ENCODE peak calls at places on chromosomes 5 and 9, in nine cellular contexts. One of them, this sample, is unnamed.

GRCh38 chr9:89879276-89879675 is 274.5 kb downstream of the GADD45G start:
- DNase-seq in pancreas: no peak
- DNase-seq in posterior cingulate gyrus: no peak
- DNase-seq in EH: no peak
- DNase-seq in NCI-H446: no peak
- DNase-seq in stimulated activated CD8-positive, alpha-beta memory T cell treated with anti-CD3 and anti-CD28 coated beads, Interleukin-2, amount 100 ng/mL, for 48 hours: no peak
- DNase-seq in activated CD4-positive, CD25-positive, alpha-beta regulatory T cell treated with anti-CD3 and anti-CD28 coated beads, Interleukin-2, amount 50 U/mL, for 72 hours: no peak
- DNase-seq in effector memory CD8-positive, alpha-beta T cell: no peak
- DNase-seq in activated CD4-positive, alpha-beta T cell treated with anti-CD3 and anti-CD28 coated beads, Interleukin-2, amount 50 U/mL, for 4 hours: no peak
- DNase-seq in this sample: no peak

GRCh38 chr5:170121321-170121720 is 15.6 kb downstream of the FOXI1 start:
- DNase-seq in NCI-H446: no peak
- DNase-seq in EH: peak; percentile 46
- DNase-seq in posterior cingulate gyrus: no peak
- DNase-seq in effector memory CD8-positive, alpha-beta T cell: no peak
- DNase-seq in stimulated activated CD8-positive, alpha-beta memory T cell treated with anti-CD3 and anti-CD28 coated beads, Interleukin-2, amount 100 ng/mL, for 48 hours: no peak
- DNase-seq in activated CD4-positive, CD25-positive, alpha-beta regulatory T cell treated with anti-CD3 and anti-CD28 coated beads, Interleukin-2, amount 50 U/mL, for 72 hours: no peak
- DNase-seq in activated CD4-positive, alpha-beta T cell treated with anti-CD3 and anti-CD28 coated beads, Interleukin-2, amount 50 U/mL, for 4 hours: no peak
- DNase-seq in pancreas: no peak
- DNase-seq in this sample: no peak

GRCh38 chr5:181058786-181059296 is 18.8 kb downstream of the BTNL9 start:
- DNase-seq in pancreas: no peak
- DNase-seq in activated CD4-positive, CD25-positive, alpha-beta regulatory T cell treated with anti-CD3 and anti-CD28 coated beads, Interleukin-2, amount 50 U/mL, for 72 hours: no peak
- DNase-seq in EH: no peak
- DNase-seq in activated CD4-positive, alpha-beta T cell treated with anti-CD3 and anti-CD28 coated beads, Interleukin-2, amount 50 U/mL, for 4 hours: no peak
- DNase-seq in stimulated activated CD8-positive, alpha-beta memory T cell treated with anti-CD3 and anti-CD28 coated beads, Interleukin-2, amount 100 ng/mL, for 48 hours: no peak
- DNase-seq in NCI-H446: no peak
- DNase-seq in effector memory CD8-positive, alpha-beta T cell: no peak
- DNase-seq in posterior cingulate gyrus: no peak
- DNase-seq in this sample: no peak

GRCh38 chr5:160199410-160199911 is 29.8 kb upstream of the FABP6 start:
- DNase-seq in pancreas: peak; percentile 85
- DNase-seq in activated CD4-positive, CD25-positive, alpha-beta regulatory T cell treated with anti-CD3 and anti-CD28 coated beads, Interleukin-2, amount 50 U/mL, for 72 hours: peak; percentile 84
- DNase-seq in activated CD4-positive, alpha-beta T cell treated with anti-CD3 and anti-CD28 coated beads, Interleukin-2, amount 50 U/mL, for 4 hours: peak; percentile 55
- DNase-seq in NCI-H446: no peak
- DNase-seq in effector memory CD8-positive, alpha-beta T cell: peak; percentile 67
- DNase-seq in stimulated activated CD8-positive, alpha-beta memory T cell treated with anti-CD3 and anti-CD28 coated beads, Interleukin-2, amount 100 ng/mL, for 48 hours: peak; percentile 60
- DNase-seq in posterior cingulate gyrus: peak; percentile 54
- DNase-seq in EH: peak; percentile 60
- DNase-seq in this sample: no peak

GRCh38 chr9:14198544-14199510 is 115.1 kb downstream of the NFIB start:
- DNase-seq in EH: no peak
- DNase-seq in posterior cingulate gyrus: no peak
- DNase-seq in pancreas: peak; percentile 68
- DNase-seq in NCI-H446: peak; percentile 100
- DNase-seq in activated CD4-positive, alpha-beta T cell treated with anti-CD3 and anti-CD28 coated beads, Interleukin-2, amount 50 U/mL, for 4 hours: no peak
- DNase-seq in activated CD4-positive, CD25-positive, alpha-beta regulatory T cell treated with anti-CD3 and anti-CD28 coated beads, Interleukin-2, amount 50 U/mL, for 72 hours: no peak
- DNase-seq in stimulated activated CD8-positive, alpha-beta memory T cell treated with anti-CD3 and anti-CD28 coated beads, Interleukin-2, amount 100 ng/mL, for 48 hours: no peak
- DNase-seq in effector memory CD8-positive, alpha-beta T cell: no peak
- DNase-seq in this sample: peak; percentile 16

GRCh38 chr5:169637856-169638190 is 748 bp downstream of the DOCK2 start:
- DNase-seq in EH: no peak
- DNase-seq in activated CD4-positive, alpha-beta T cell treated with anti-CD3 and anti-CD28 coated beads, Interleukin-2, amount 50 U/mL, for 4 hours: peak; percentile 65
- DNase-seq in activated CD4-positive, CD25-positive, alpha-beta regulatory T cell treated with anti-CD3 and anti-CD28 coated beads, Interleukin-2, amount 50 U/mL, for 72 hours: peak; percentile 72
- DNase-seq in NCI-H446: no peak
- DNase-seq in pancreas: no peak
- DNase-seq in posterior cingulate gyrus: no peak
- DNase-seq in stimulated activated CD8-positive, alpha-beta memory T cell treated with anti-CD3 and anti-CD28 coated beads, Interleukin-2, amount 100 ng/mL, for 48 hours: peak; percentile 56
- DNase-seq in effector memory CD8-positive, alpha-beta T cell: peak; percentile 66
- DNase-seq in this sample: no peak

GRCh38 chr5:14108170-14108996 is 34.8 kb upstream of the TRIO start:
- DNase-seq in activated CD4-positive, alpha-beta T cell treated with anti-CD3 and anti-CD28 coated beads, Interleukin-2, amount 50 U/mL, for 4 hours: no peak
- DNase-seq in NCI-H446: peak; percentile 63
- DNase-seq in pancreas: no peak
- DNase-seq in EH: peak; percentile 82
- DNase-seq in activated CD4-positive, CD25-positive, alpha-beta regulatory T cell treated with anti-CD3 and anti-CD28 coated beads, Interleukin-2, amount 50 U/mL, for 72 hours: no peak
- DNase-seq in posterior cingulate gyrus: no peak
- DNase-seq in stimulated activated CD8-positive, alpha-beta memory T cell treated with anti-CD3 and anti-CD28 coated beads, Interleukin-2, amount 100 ng/mL, for 48 hours: peak; percentile 9
- DNase-seq in effector memory CD8-positive, alpha-beta T cell: peak; percentile 9
- DNase-seq in this sample: peak; percentile 64

GRCh38 chr9:126420643-126421564 is 94.3 kb downstream of the MVB12B start:
- DNase-seq in NCI-H446: no peak
- DNase-seq in effector memory CD8-positive, alpha-beta T cell: no peak
- DNase-seq in EH: peak; percentile 44
- DNase-seq in posterior cingulate gyrus: no peak
- DNase-seq in activated CD4-positive, CD25-positive, alpha-beta regulatory T cell treated with anti-CD3 and anti-CD28 coated beads, Interleukin-2, amount 50 U/mL, for 72 hours: no peak
- DNase-seq in stimulated activated CD8-positive, alpha-beta memory T cell treated with anti-CD3 and anti-CD28 coated beads, Interleukin-2, amount 100 ng/mL, for 48 hours: no peak
- DNase-seq in activated CD4-positive, alpha-beta T cell treated with anti-CD3 and anti-CD28 coated beads, Interleukin-2, amount 50 U/mL, for 4 hours: no peak
- DNase-seq in pancreas: no peak
- DNase-seq in this sample: no peak

GRCh38 chr9:93110400-93110855 is 14.4 kb downstream of the CARD19 start:
- DNase-seq in stimulated activated CD8-positive, alpha-beta memory T cell treated with anti-CD3 and anti-CD28 coated beads, Interleukin-2, amount 100 ng/mL, for 48 hours: no peak
- DNase-seq in activated CD4-positive, alpha-beta T cell treated with anti-CD3 and anti-CD28 coated beads, Interleukin-2, amount 50 U/mL, for 4 hours: no peak
- DNase-seq in effector memory CD8-positive, alpha-beta T cell: no peak
- DNase-seq in pancreas: peak; percentile 70
- DNase-seq in posterior cingulate gyrus: no peak
- DNase-seq in NCI-H446: no peak
- DNase-seq in activated CD4-positive, CD25-positive, alpha-beta regulatory T cell treated with anti-CD3 and anti-CD28 coated beads, Interleukin-2, amount 50 U/mL, for 72 hours: no peak
- DNase-seq in EH: no peak
- DNase-seq in this sample: no peak

GRCh38 chr5:55437452-55437851 is 97.3 kb downstream of the PLPP1 start:
- DNase-seq in pancreas: no peak
- DNase-seq in EH: no peak
- DNase-seq in NCI-H446: no peak
- DNase-seq in activated CD4-positive, alpha-beta T cell treated with anti-CD3 and anti-CD28 coated beads, Interleukin-2, amount 50 U/mL, for 4 hours: no peak
- DNase-seq in stimulated activated CD8-positive, alpha-beta memory T cell treated with anti-CD3 and anti-CD28 coated beads, Interleukin-2, amount 100 ng/mL, for 48 hours: no peak
- DNase-seq in posterior cingulate gyrus: no peak
- DNase-seq in effector memory CD8-positive, alpha-beta T cell: no peak
- DNase-seq in activated CD4-positive, CD25-positive, alpha-beta regulatory T cell treated with anti-CD3 and anti-CD28 coated beads, Interleukin-2, amount 50 U/mL, for 72 hours: no peak
- DNase-seq in this sample: no peak

GRCh38 chr5:174503461-174504265 is 220.7 kb upstream of the MSX2 start:
- DNase-seq in pancreas: no peak
- DNase-seq in activated CD4-positive, alpha-beta T cell treated with anti-CD3 and anti-CD28 coated beads, Interleukin-2, amount 50 U/mL, for 4 hours: no peak
- DNase-seq in posterior cingulate gyrus: peak; percentile 48
- DNase-seq in EH: peak; percentile 82
- DNase-seq in effector memory CD8-positive, alpha-beta T cell: no peak
- DNase-seq in NCI-H446: no peak
- DNase-seq in activated CD4-positive, CD25-positive, alpha-beta regulatory T cell treated with anti-CD3 and anti-CD28 coated beads, Interleukin-2, amount 50 U/mL, for 72 hours: no peak
- DNase-seq in stimulated activated CD8-positive, alpha-beta memory T cell treated with anti-CD3 and anti-CD28 coated beads, Interleukin-2, amount 100 ng/mL, for 48 hours: no peak
- DNase-seq in this sample: no peak

GRCh38 chr5:55410840-55411239 is 103.1 kb downstream of the MTREX start:
- DNase-seq in EH: no peak
- DNase-seq in pancreas: no peak
- DNase-seq in activated CD4-positive, alpha-beta T cell treated with anti-CD3 and anti-CD28 coated beads, Interleukin-2, amount 50 U/mL, for 4 hours: no peak
- DNase-seq in activated CD4-positive, CD25-positive, alpha-beta regulatory T cell treated with anti-CD3 and anti-CD28 coated beads, Interleukin-2, amount 50 U/mL, for 72 hours: no peak
- DNase-seq in posterior cingulate gyrus: no peak
- DNase-seq in effector memory CD8-positive, alpha-beta T cell: no peak
- DNase-seq in NCI-H446: no peak
- DNase-seq in stimulated activated CD8-positive, alpha-beta memory T cell treated with anti-CD3 and anti-CD28 coated beads, Interleukin-2, amount 100 ng/mL, for 48 hours: no peak
- DNase-seq in this sample: no peak

GRCh38 chr5:464843-465590 is 22.0 kb downstream of the EXOC3 start:
- DNase-seq in activated CD4-positive, alpha-beta T cell treated with anti-CD3 and anti-CD28 coated beads, Interleukin-2, amount 50 U/mL, for 4 hours: no peak
- DNase-seq in NCI-H446: no peak
- DNase-seq in stimulated activated CD8-positive, alpha-beta memory T cell treated with anti-CD3 and anti-CD28 coated beads, Interleukin-2, amount 100 ng/mL, for 48 hours: no peak
- DNase-seq in effector memory CD8-positive, alpha-beta T cell: no peak
- DNase-seq in activated CD4-positive, CD25-positive, alpha-beta regulatory T cell treated with anti-CD3 and anti-CD28 coated beads, Interleukin-2, amount 50 U/mL, for 72 hours: peak; percentile 30
- DNase-seq in pancreas: peak; percentile 75
- DNase-seq in posterior cingulate gyrus: no peak
- DNase-seq in EH: no peak
- DNase-seq in this sample: no peak

GRCh38 chr9:93116049-93116961 is 17.7 kb downstream of the NINJ1 start:
- DNase-seq in posterior cingulate gyrus: peak; percentile 22
- DNase-seq in effector memory CD8-positive, alpha-beta T cell: no peak
- DNase-seq in activated CD4-positive, CD25-positive, alpha-beta regulatory T cell treated with anti-CD3 and anti-CD28 coated beads, Interleukin-2, amount 50 U/mL, for 72 hours: no peak
- DNase-seq in NCI-H446: no peak
- DNase-seq in activated CD4-positive, alpha-beta T cell treated with anti-CD3 and anti-CD28 coated beads, Interleukin-2, amount 50 U/mL, for 4 hours: no peak
- DNase-seq in stimulated activated CD8-positive, alpha-beta memory T cell treated with anti-CD3 and anti-CD28 coated beads, Interleukin-2, amount 100 ng/mL, for 48 hours: no peak
- DNase-seq in pancreas: peak; percentile 66
- DNase-seq in EH: peak; percentile 56
- DNase-seq in this sample: no peak

This sample was measured in DMS 273 treated with DMSO at 0.1 percent for 48 hours.